ENCODE peak calls at places on chromosomes 13 and 19, in five cellular contexts. F is activated T-cell treated with anti-CD3 and anti-CD28 coated beads, Interleukin-2, amount 50 U/mL, for 72 hours; D is GM12864; G is AG10803; E is WTC11. O is an unnamed sample.

GRCh38 chr13:80955487-80955886 is 614.6 kb upstream of the SPRY2 start:
- DNase-seq in F (no peak), D (no peak), E (no peak), G (no peak), O (no peak)

GRCh38 chr13:59112375-59112774 is 1051.4 kb downstream of the DIAPH3 start:
- DNase-seq in D (no peak), G (peak; percentile 74), E (no peak), F (no peak), O (peak; percentile 25)

GRCh38 chr13:51832471-51833152 is 12.4 kb downstream of the TMEM272 start:
- DNase-seq in G (peak; percentile 35), D (no peak), F (no peak), E (no peak), O (no peak)

GRCh38 chr19:32318884-32319520 is 26.4 kb upstream of the ZNF507 start:
- DNase-seq in E (peak; percentile 67), D (no peak), G (no peak), F (no peak), O (no peak)

GRCh38 chr19:3458595-3459284 is 21.6 kb downstream of the SMIM24 start:
- DNase-seq in E (no peak), D (no peak), F (no peak), G (no peak), O (peak; percentile 73)

GRCh38 chr19:10961073-10961762 is 388 bp downstream of the SMARCA4 start:
- DNase-seq in G (peak; percentile 20), E (peak; percentile 56), D (no peak), F (peak; percentile 80), O (peak; percentile 77)

GRCh38 chr13:44191103-44191502 is 182.5 kb upstream of the SERP2 start:
- DNase-seq in G (no peak), D (no peak), E (no peak), F (no peak), O (no peak)

GRCh38 chr13:114099918-114100445 is 32.4 kb downstream of the RASA3 start:
- DNase-seq in G (no peak), D (no peak), F (no peak), E (peak; percentile 21), O (peak; percentile 27)

GRCh38 chr13:34435338-34435737 is 506.7 kb upstream of the NBEA start:
- DNase-seq in D (no peak), G (peak; percentile 70), E (no peak), F (no peak), O (no peak)

GRCh38 chr13:50701469-50701868 is 142.0 kb downstream of the DLEU7 start:
- DNase-seq in D (no peak), E (no peak), G (no peak), F (no peak), O (no peak)

GRCh38 chr13:40316301-40316700 is 350.1 kb downstream of the FOXO1 start:
- DNase-seq in D (no peak), G (no peak), E (no peak), F (peak; percentile 62), O (no peak)

GRCh38 chr19:32543107-32543900 is 37.7 kb upstream of the PDCD5 start:
- DNase-seq in F (no peak), G (no peak), E (no peak), D (no peak), O (no peak)

GRCh38 chr19:39590265-39590664 is 12.1 kb upstream of the LGALS13 start:
- DNase-seq in G (no peak), F (no peak), D (no peak), E (peak; percentile 39), O (no peak)

GRCh38 chr13:33272531-33273124 is 12.9 kb downstream of the STARD13 start:
- DNase-seq in D (no peak), F (no peak), E (no peak), G (no peak), O (no peak)